ENCODE peak calls at places on chromosomes 7 and 10, in six cellular contexts. One of them, this sample, is unnamed.

GRCh38 chr7:81404669-81405068 is 365.2 kb downstream of the HGF start:
- DNase-seq in mesenchymal stem cell: no peak
- DNase-seq in mesendoderm: no peak
- DNase-seq in IMR-90: no peak
- DNase-seq in trophoblast cell: no peak
- DNase-seq in H1: no peak
- DNase-seq in this sample: no peak

GRCh38 chr7:55017841-55018240 is 976 bp upstream of the EGFR start:
- DNase-seq in IMR-90: no peak
- DNase-seq in H1: no peak
- DNase-seq in mesendoderm: no peak
- DNase-seq in trophoblast cell: no peak
- DNase-seq in mesenchymal stem cell: no peak
- DNase-seq in this sample: no peak

GRCh38 chr10:79243211-79244067 is 103.8 kb upstream of the PPIF start:
- DNase-seq in trophoblast cell: no peak
- DNase-seq in mesendoderm: peak; percentile 74
- DNase-seq in H1: no peak
- DNase-seq in IMR-90: no peak
- DNase-seq in mesenchymal stem cell: peak; percentile 59
- DNase-seq in this sample: peak; percentile 71

GRCh38 chr10:28327494-28327886 is 24.6 kb upstream of the MPP7 start:
- DNase-seq in H1: no peak
- DNase-seq in IMR-90: peak; percentile 65
- DNase-seq in trophoblast cell: no peak
- DNase-seq in mesendoderm: no peak
- DNase-seq in mesenchymal stem cell: peak; percentile 36
- DNase-seq in this sample: no peak

GRCh38 chr7:131164025-131164899 is 163.4 kb upstream of the MKLN1 start:
- DNase-seq in H1: no peak
- DNase-seq in mesenchymal stem cell: peak; percentile 72
- DNase-seq in IMR-90: peak; percentile 81
- DNase-seq in trophoblast cell: peak; percentile 45
- DNase-seq in mesendoderm: peak; percentile 56
- DNase-seq in this sample: no peak

GRCh38 chr7:79386688-79387422 is 66.6 kb downstream of the MAGI2 start:
- DNase-seq in trophoblast cell: no peak
- DNase-seq in mesendoderm: no peak
- DNase-seq in mesenchymal stem cell: peak; percentile 66
- DNase-seq in IMR-90: peak; percentile 82
- DNase-seq in H1: no peak
- DNase-seq in this sample: no peak

GRCh38 chr10:60147025-60147424 is 240.7 kb upstream of the CCDC6 start:
- DNase-seq in mesenchymal stem cell: no peak
- DNase-seq in H1: no peak
- DNase-seq in trophoblast cell: no peak
- DNase-seq in mesendoderm: no peak
- DNase-seq in IMR-90: no peak
- DNase-seq in this sample: no peak

GRCh38 chr7:23378996-23379395 is 79.9 kb downstream of the MALSU1 start:
- DNase-seq in mesenchymal stem cell: no peak
- DNase-seq in H1: no peak
- DNase-seq in trophoblast cell: no peak
- DNase-seq in IMR-90: no peak
- DNase-seq in mesendoderm: no peak
- DNase-seq in this sample: no peak

GRCh38 chr10:79146611-79147130 is 77.9 kb downstream of the ZMIZ1 start:
- DNase-seq in trophoblast cell: no peak
- DNase-seq in mesendoderm: no peak
- DNase-seq in H1: no peak
- DNase-seq in IMR-90: peak; percentile 37
- DNase-seq in mesenchymal stem cell: peak; percentile 51
- DNase-seq in this sample: no peak

GRCh38 chr10:74047871-74048270 is 50.0 kb downstream of the VCL start:
- DNase-seq in mesenchymal stem cell: peak; percentile 63
- DNase-seq in trophoblast cell: no peak
- DNase-seq in IMR-90: peak; percentile 62
- DNase-seq in H1: no peak
- DNase-seq in mesendoderm: no peak
- DNase-seq in this sample: no peak

GRCh38 chr7:14380881-14381280 is 391.4 kb upstream of the ETV1 start:
- DNase-seq in H1: no peak
- DNase-seq in IMR-90: no peak
- DNase-seq in mesendoderm: peak; percentile 56
- DNase-seq in mesenchymal stem cell: no peak
- DNase-seq in trophoblast cell: no peak
- DNase-seq in this sample: no peak

GRCh38 chr10:130047336-130047735 is 63.3 kb downstream of the C10orf143 start:
- DNase-seq in H1: no peak
- DNase-seq in mesenchymal stem cell: no peak
- DNase-seq in IMR-90: no peak
- DNase-seq in mesendoderm: no peak
- DNase-seq in trophoblast cell: no peak
- DNase-seq in this sample: no peak

GRCh38 chr7:83852136-83852535 is 203.2 kb upstream of the SEMA3E start:
- DNase-seq in H1: no peak
- DNase-seq in mesendoderm: peak; percentile 10
- DNase-seq in mesenchymal stem cell: no peak
- DNase-seq in IMR-90: no peak
- DNase-seq in trophoblast cell: peak; percentile 1
- DNase-seq in this sample: no peak

GRCh38 chr10:112804036-112804435 is 146.0 kb upstream of the TCF7L2 start:
- DNase-seq in trophoblast cell: no peak
- DNase-seq in H1: no peak
- DNase-seq in mesendoderm: peak; percentile 43
- DNase-seq in mesenchymal stem cell: no peak
- DNase-seq in IMR-90: no peak
- DNase-seq in this sample: no peak

GRCh38 chr7:80204919-80205318 is 70.3 kb downstream of the GNAI1 start:
- DNase-seq in mesenchymal stem cell: no peak
- DNase-seq in IMR-90: no peak
- DNase-seq in trophoblast cell: no peak
- DNase-seq in H1: no peak
- DNase-seq in mesendoderm: no peak
- DNase-seq in this sample: no peak

GRCh38 chr7:42763137-42763551 is 148.7 kb downstream of the C7orf25 start:
- DNase-seq in mesenchymal stem cell: no peak
- DNase-seq in trophoblast cell: no peak
- DNase-seq in mesendoderm: no peak
- DNase-seq in H1: no peak
- DNase-seq in IMR-90: no peak
- DNase-seq in this sample: no peak

GRCh38 chr10:6493521-6494451 is 86.3 kb downstream of the PRKCQ start:
- DNase-seq in H1: no peak
- DNase-seq in IMR-90: peak; percentile 11
- DNase-seq in trophoblast cell: no peak
- DNase-seq in mesenchymal stem cell: no peak
- DNase-seq in mesendoderm: peak; percentile 14
- DNase-seq in this sample: no peak

GRCh38 chr7:133491846-133492652 is 239.2 kb downstream of the EXOC4 start:
- DNase-seq in IMR-90: peak; percentile 40
- DNase-seq in mesendoderm: no peak
- DNase-seq in H1: no peak
- DNase-seq in mesenchymal stem cell: peak; percentile 16
- DNase-seq in trophoblast cell: peak; percentile 78
- DNase-seq in this sample: no peak

GRCh38 chr7:120337308-120337907 is 64.4 kb downstream of the KCND2 start:
- DNase-seq in H1: no peak
- DNase-seq in trophoblast cell: no peak
- DNase-seq in IMR-90: peak; percentile 0
- DNase-seq in mesendoderm: peak; percentile 32
- DNase-seq in mesenchymal stem cell: peak; percentile 12
- DNase-seq in this sample: peak; percentile 1

GRCh38 chr7:102432476-102433318 is 678 bp upstream of the ORAI2 start:
- DNase-seq in H1: no peak
- DNase-seq in mesendoderm: no peak
- DNase-seq in mesenchymal stem cell: no peak
- DNase-seq in trophoblast cell: no peak
- DNase-seq in IMR-90: no peak
- DNase-seq in this sample: peak; percentile 36

GRCh38 chr10:76543655-76544054 is 1094.0 kb downstream of the KCNMA1 start:
- DNase-seq in trophoblast cell: no peak
- DNase-seq in IMR-90: peak; percentile 30
- DNase-seq in mesenchymal stem cell: no peak
- DNase-seq in H1: no peak
- DNase-seq in mesendoderm: no peak
- DNase-seq in this sample: no peak

GRCh38 chr7:37247881-37248280 is 200.8 kb downstream of the ELMO1 start:
- DNase-seq in mesenchymal stem cell: peak; percentile 10
- DNase-seq in IMR-90: peak; percentile 16
- DNase-seq in mesendoderm: peak; percentile 91
- DNase-seq in H1: no peak
- DNase-seq in trophoblast cell: no peak
- DNase-seq in this sample: no peak
- H2BK120ac ChIP-seq in mesenchymal stem cell: no peak overlapping the region
- H2BK120ac ChIP-seq in IMR-90: no peak overlapping the region
- H2BK120ac ChIP-seq in mesendoderm: no peak overlapping the region
- H2BK120ac ChIP-seq in H1: peak overlapping the region; percentile 93
- H2BK120ac ChIP-seq in trophoblast cell: no peak overlapping the region
- H2BK120ac ChIP-seq in this sample: no peak overlapping the region

GRCh38 chr10:109287858-109288257 is 635.5 kb downstream of the XPNPEP1 start:
- DNase-seq in trophoblast cell: no peak
- DNase-seq in mesenchymal stem cell: no peak
- DNase-seq in H1: no peak
- DNase-seq in mesendoderm: no peak
- DNase-seq in IMR-90: no peak
- DNase-seq in this sample: no peak
- H3K79me1 ChIP-seq in trophoblast cell: peaks cover 3% of the 10 kb centered on the region
- H3K79me1 ChIP-seq in mesenchymal stem cell: no peaks in the 10 kb centered on the region
- H3K79me1 ChIP-seq in H1: no peaks in the 10 kb centered on the region
- H3K79me1 ChIP-seq in mesendoderm: no peaks in the 10 kb centered on the region
- H3K79me1 ChIP-seq in IMR-90: no peaks in the 10 kb centered on the region
- H3K79me1 ChIP-seq in this sample: no peaks in the 10 kb centered on the region

GRCh38 chr10:124010024-124010423 is 83.4 kb downstream of the CHST15 start:
- DNase-seq in mesenchymal stem cell: no peak
- DNase-seq in trophoblast cell: no peak
- DNase-seq in H1: no peak
- DNase-seq in IMR-90: no peak
- DNase-seq in mesendoderm: no peak
- DNase-seq in this sample: no peak

GRCh38 chr10:124007773-124008145 is 85.6 kb downstream of the CHST15 start:
- DNase-seq in mesendoderm: no peak
- DNase-seq in trophoblast cell: no peak
- DNase-seq in mesenchymal stem cell: no peak
- DNase-seq in H1: no peak
- DNase-seq in IMR-90: no peak
- DNase-seq in this sample: no peak

GRCh38 chr10:124007102-124007772 is 86.2 kb downstream of the CHST15 start:
- DNase-seq in mesendoderm: no peak
- DNase-seq in trophoblast cell: no peak
- DNase-seq in mesenchymal stem cell: no peak
- DNase-seq in H1: no peak
- DNase-seq in IMR-90: no peak
- DNase-seq in this sample: no peak

GRCh38 chr10:124009616-124010015 is 83.8 kb downstream of the CHST15 start:
- DNase-seq in mesenchymal stem cell: no peak
- DNase-seq in trophoblast cell: no peak
- DNase-seq in mesendoderm: no peak
- DNase-seq in IMR-90: no peak
- DNase-seq in H1: no peak
- DNase-seq in this sample: no peak

GRCh38 chr10:124008187-124008970 is 85.0 kb downstream of the CHST15 start:
- DNase-seq in IMR-90: no peak
- DNase-seq in H1: no peak
- DNase-seq in mesendoderm: no peak
- DNase-seq in trophoblast cell: no peak
- DNase-seq in mesenchymal stem cell: no peak
- DNase-seq in this sample: no peak
- H3K36me3 ChIP-seq in IMR-90: no peaks in the 10 kb centered on the region
- H3K36me3 ChIP-seq in H1: peaks cover 3% of the 10 kb centered on the region
- H3K36me3 ChIP-seq in mesendoderm: peaks cover 3% of the 10 kb centered on the region
- H3K36me3 ChIP-seq in trophoblast cell: peaks cover 3% of the 10 kb centered on the region
- H3K36me3 ChIP-seq in mesenchymal stem cell: peaks cover 72% of the 10 kb centered on the region
- H3K36me3 ChIP-seq in this sample: peaks cover 50% of the 10 kb centered on the region

GRCh38 chr7:21945374-21946227 is at the start of gene CDCA7L:
- DNase-seq in H1: peak; percentile 47
- DNase-seq in trophoblast cell: peak; percentile 48
- DNase-seq in mesendoderm: peak; percentile 85
- DNase-seq in IMR-90: peak; percentile 63
- DNase-seq in mesenchymal stem cell: peak; percentile 83
- DNase-seq in this sample: peak; percentile 74
- H2BK120ac ChIP-seq in H1: peak within 1 kb of the TSS; percentile 94
- H2BK120ac ChIP-seq in trophoblast cell: no peak within 1 kb of the TSS
- H2BK120ac ChIP-seq in mesendoderm: no peak within 1 kb of the TSS
- H2BK120ac ChIP-seq in IMR-90: peak within 1 kb of the TSS; percentile 99
- H2BK120ac ChIP-seq in mesenchymal stem cell: peak within 1 kb of the TSS; percentile 99
- H2BK120ac ChIP-seq in this sample: no peak within 1 kb of the TSS

GRCh38 chr10:120460776-120461175 is 3.7 kb downstream of the PLPP4 start:
- DNase-seq in mesendoderm: peak; percentile 79
- DNase-seq in IMR-90: peak; percentile 54
- DNase-seq in H1: no peak
- DNase-seq in mesenchymal stem cell: peak; percentile 95
- DNase-seq in trophoblast cell: no peak
- DNase-seq in this sample: no peak
- H3K79me1 ChIP-seq in mesendoderm: no peaks in the 10 kb centered on the region
- H3K79me1 ChIP-seq in IMR-90: no peaks in the 10 kb centered on the region
- H3K79me1 ChIP-seq in H1: no peaks in the 10 kb centered on the region
- H3K79me1 ChIP-seq in mesenchymal stem cell: no peaks in the 10 kb centered on the region
- H3K79me1 ChIP-seq in trophoblast cell: peaks cover 10% of the 10 kb centered on the region
- H3K79me1 ChIP-seq in this sample: no peaks in the 10 kb centered on the region

GRCh38 chr10:58352956-58353610 is 18.3 kb downstream of the UBE2D1 start:
- DNase-seq in IMR-90: peak; percentile 4
- DNase-seq in H1: no peak
- DNase-seq in mesenchymal stem cell: peak; percentile 62
- DNase-seq in trophoblast cell: no peak
- DNase-seq in mesendoderm: no peak
- DNase-seq in this sample: no peak
- H3K36me3 ChIP-seq in IMR-90: no peaks in the 10 kb centered on the region
- H3K36me3 ChIP-seq in H1: no peaks in the 10 kb centered on the region
- H3K36me3 ChIP-seq in mesenchymal stem cell: no peaks in the 10 kb centered on the region
- H3K36me3 ChIP-seq in trophoblast cell: no peaks in the 10 kb centered on the region
- H3K36me3 ChIP-seq in mesendoderm: no peaks in the 10 kb centered on the region
- H3K36me3 ChIP-seq in this sample: no peaks in the 10 kb centered on the region